ENCODE peak calls at places on chromosomes 16 and 17, in ten cellular contexts. One of them, this sample, is unnamed.

GRCh38 chr17:21042434-21043295 is at the start of gene USP22:
- DNase-seq in fibroblast of lung: no peak
- DNase-seq in mammary epithelial cell: no peak
- DNase-seq in SK-N-SH: peak; percentile 92
- DNase-seq in neural progenitor cell: peak; percentile 66
- DNase-seq in NT2/D1: no peak
- DNase-seq in colonic mucosa: peak; percentile 40
- DNase-seq in endodermal cell: peak; percentile 100
- DNase-seq in mesenchymal stem cell: no peak
- DNase-seq in HCT116: no peak
- DNase-seq in this sample: peak; percentile 56

GRCh38 chr16:81326971-81327370 is 12.2 kb downstream of the GAN start:
- DNase-seq in endodermal cell: no peak
- DNase-seq in NT2/D1: no peak
- DNase-seq in mesenchymal stem cell: no peak
- DNase-seq in fibroblast of lung: no peak
- DNase-seq in neural progenitor cell: no peak
- DNase-seq in HCT116: no peak
- DNase-seq in colonic mucosa: no peak
- DNase-seq in SK-N-SH: no peak
- DNase-seq in mammary epithelial cell: no peak
- DNase-seq in this sample: no peak

GRCh38 chr16:27321013-27321960 is 7.5 kb downstream of the IL4R start:
- DNase-seq in colonic mucosa: no peak
- DNase-seq in neural progenitor cell: no peak
- DNase-seq in HCT116: no peak
- DNase-seq in endodermal cell: peak; percentile 21
- DNase-seq in SK-N-SH: no peak
- DNase-seq in mammary epithelial cell: peak; percentile 84
- DNase-seq in fibroblast of lung: peak; percentile 63
- DNase-seq in NT2/D1: no peak
- DNase-seq in mesenchymal stem cell: no peak
- DNase-seq in this sample: no peak

GRCh38 chr16:20763461-20764232 is at the start of gene ACSM3:
- DNase-seq in colonic mucosa: peak; percentile 92
- DNase-seq in mammary epithelial cell: peak; percentile 81
- DNase-seq in mesenchymal stem cell: peak; percentile 81
- DNase-seq in endodermal cell: peak; percentile 90
- DNase-seq in NT2/D1: no peak
- DNase-seq in neural progenitor cell: peak; percentile 52
- DNase-seq in fibroblast of lung: peak; percentile 71
- DNase-seq in HCT116: peak; percentile 65
- DNase-seq in SK-N-SH: peak; percentile 13
- DNase-seq in this sample: peak; percentile 90

GRCh38 chr17:57672205-57672632 is 72.9 kb downstream of the CCDC182 start:
- DNase-seq in SK-N-SH: peak; percentile 58
- DNase-seq in mesenchymal stem cell: no peak
- DNase-seq in neural progenitor cell: no peak
- DNase-seq in fibroblast of lung: peak; percentile 63
- DNase-seq in NT2/D1: no peak
- DNase-seq in HCT116: no peak
- DNase-seq in colonic mucosa: peak; percentile 15
- DNase-seq in endodermal cell: no peak
- DNase-seq in mammary epithelial cell: peak; percentile 93
- DNase-seq in this sample: peak; percentile 70

GRCh38 chr16:66774981-66775380 is 23.6 kb upstream of the DYNC1LI2 start:
- DNase-seq in HCT116: no peak
- DNase-seq in endodermal cell: no peak
- DNase-seq in mesenchymal stem cell: no peak
- DNase-seq in SK-N-SH: no peak
- DNase-seq in colonic mucosa: no peak
- DNase-seq in mammary epithelial cell: no peak
- DNase-seq in NT2/D1: no peak
- DNase-seq in neural progenitor cell: no peak
- DNase-seq in fibroblast of lung: no peak
- DNase-seq in this sample: no peak

GRCh38 chr17:39027037-39027436 is 59.8 kb upstream of the FBXO47 start:
- DNase-seq in SK-N-SH: peak; percentile 63
- DNase-seq in colonic mucosa: peak; percentile 75
- DNase-seq in fibroblast of lung: peak; percentile 27
- DNase-seq in NT2/D1: no peak
- DNase-seq in HCT116: no peak
- DNase-seq in endodermal cell: peak; percentile 83
- DNase-seq in mammary epithelial cell: peak; percentile 16
- DNase-seq in mesenchymal stem cell: no peak
- DNase-seq in neural progenitor cell: peak; percentile 66
- DNase-seq in this sample: peak; percentile 52

GRCh38 chr16:75433732-75434413 is 570 bp upstream of the CFDP1 start:
- DNase-seq in fibroblast of lung: peak; percentile 95
- DNase-seq in neural progenitor cell: peak; percentile 83
- DNase-seq in colonic mucosa: peak; percentile 84
- DNase-seq in SK-N-SH: peak; percentile 68
- DNase-seq in mammary epithelial cell: peak; percentile 90
- DNase-seq in endodermal cell: peak; percentile 91
- DNase-seq in mesenchymal stem cell: peak; percentile 98
- DNase-seq in HCT116: no peak
- DNase-seq in NT2/D1: peak; percentile 56
- DNase-seq in this sample: peak; percentile 94

GRCh38 chr16:12532871-12533610 is 270.6 kb downstream of the CPPED1 start:
- DNase-seq in NT2/D1: no peak
- DNase-seq in neural progenitor cell: no peak
- DNase-seq in SK-N-SH: no peak
- DNase-seq in fibroblast of lung: no peak
- DNase-seq in endodermal cell: no peak
- DNase-seq in mesenchymal stem cell: no peak
- DNase-seq in HCT116: no peak
- DNase-seq in mammary epithelial cell: no peak
- DNase-seq in colonic mucosa: no peak
- DNase-seq in this sample: no peak

GRCh38 chr17:32755045-32755805 is 121.7 kb downstream of the MYO1D start:
- DNase-seq in fibroblast of lung: peak; percentile 66
- DNase-seq in mammary epithelial cell: peak; percentile 51
- DNase-seq in colonic mucosa: no peak
- DNase-seq in HCT116: peak; percentile 52
- DNase-seq in NT2/D1: no peak
- DNase-seq in SK-N-SH: peak; percentile 66
- DNase-seq in mesenchymal stem cell: peak; percentile 80
- DNase-seq in neural progenitor cell: peak; percentile 51
- DNase-seq in endodermal cell: no peak
- DNase-seq in this sample: peak; percentile 82

DNA sequence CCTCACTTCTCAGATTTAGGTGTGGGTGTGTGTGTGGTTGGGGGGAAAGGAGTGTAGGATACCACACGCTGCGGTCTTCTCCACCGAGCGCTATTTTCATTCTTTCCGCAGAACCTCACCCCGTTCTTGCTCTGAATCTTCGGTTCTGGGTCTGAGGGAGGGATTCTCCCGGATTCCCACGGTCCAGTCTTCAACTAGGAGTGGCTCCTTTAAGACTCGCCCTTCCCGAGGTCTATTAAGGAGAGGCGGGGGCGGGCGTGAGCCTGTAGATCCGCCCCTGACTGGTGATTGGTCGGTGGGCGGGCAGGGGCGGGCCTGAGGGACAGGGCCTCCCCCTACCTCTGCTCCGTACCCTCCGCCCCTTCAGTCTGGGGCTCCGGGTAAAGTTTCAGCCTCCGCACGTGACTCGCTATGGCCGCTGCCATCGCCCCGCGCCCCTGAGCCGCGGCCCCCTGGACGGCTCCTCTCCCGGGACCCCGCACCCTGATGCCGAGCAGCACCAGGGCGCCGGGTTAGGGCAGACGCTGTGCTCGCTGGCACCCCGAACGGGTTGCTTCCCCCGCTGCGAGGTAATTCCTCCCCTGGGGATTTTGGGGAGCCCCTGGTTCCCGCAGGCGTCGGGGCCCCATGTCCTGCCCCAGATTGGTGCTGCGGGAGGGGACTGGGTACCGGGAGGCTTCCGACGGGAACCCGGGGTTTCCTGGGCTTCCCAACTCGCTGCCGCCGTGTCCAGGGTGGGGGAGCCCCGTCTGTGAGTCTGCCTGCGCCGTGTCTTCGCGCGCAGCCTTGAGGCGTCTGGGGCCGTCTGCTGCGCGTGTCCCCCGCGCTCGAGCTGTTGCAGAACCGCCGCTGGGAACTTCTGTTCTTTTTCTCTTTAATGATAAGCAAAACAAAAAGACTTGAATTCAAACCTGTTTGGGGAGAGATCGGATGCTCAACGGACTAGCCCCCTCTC is 9.2 kb downstream of the RARA start:
- DNase-seq in fibroblast of lung: peak; percentile 97
- DNase-seq in neural progenitor cell: peak; percentile 98
- DNase-seq in mammary epithelial cell: peak; percentile 96
- DNase-seq in SK-N-SH: peak; percentile 99
- DNase-seq in mesenchymal stem cell: peak; percentile 99
- DNase-seq in colonic mucosa: peak; percentile 97
- DNase-seq in NT2/D1: peak; percentile 89
- DNase-seq in HCT116: peak; percentile 88
- DNase-seq in endodermal cell: peak; percentile 99
- DNase-seq in this sample: peak; percentile 99
- H3K4me1 ChIP-seq in fibroblast of lung: peaks cover 60% of the 10 kb centered on the region
- H3K4me1 ChIP-seq in neural progenitor cell: peaks cover 46% of the 10 kb centered on the region
- H3K4me1 ChIP-seq in mammary epithelial cell: peaks cover 75% of the 10 kb centered on the region
- H3K4me1 ChIP-seq in SK-N-SH: peaks cover 91% of the 10 kb centered on the region
- H3K4me1 ChIP-seq in mesenchymal stem cell: peaks cover 82% of the 10 kb centered on the region
- H3K4me1 ChIP-seq in colonic mucosa: peaks cover 23% of the 10 kb centered on the region
- H3K4me1 ChIP-seq in NT2/D1: peaks cover 41% of the 10 kb centered on the region
- H3K4me1 ChIP-seq in HCT116: peaks cover 90% of the 10 kb centered on the region
- H3K4me1 ChIP-seq in endodermal cell: peaks cover 12% of the 10 kb centered on the region
- H3K4me1 ChIP-seq in this sample: peaks cover 70% of the 10 kb centered on the region

DNA sequence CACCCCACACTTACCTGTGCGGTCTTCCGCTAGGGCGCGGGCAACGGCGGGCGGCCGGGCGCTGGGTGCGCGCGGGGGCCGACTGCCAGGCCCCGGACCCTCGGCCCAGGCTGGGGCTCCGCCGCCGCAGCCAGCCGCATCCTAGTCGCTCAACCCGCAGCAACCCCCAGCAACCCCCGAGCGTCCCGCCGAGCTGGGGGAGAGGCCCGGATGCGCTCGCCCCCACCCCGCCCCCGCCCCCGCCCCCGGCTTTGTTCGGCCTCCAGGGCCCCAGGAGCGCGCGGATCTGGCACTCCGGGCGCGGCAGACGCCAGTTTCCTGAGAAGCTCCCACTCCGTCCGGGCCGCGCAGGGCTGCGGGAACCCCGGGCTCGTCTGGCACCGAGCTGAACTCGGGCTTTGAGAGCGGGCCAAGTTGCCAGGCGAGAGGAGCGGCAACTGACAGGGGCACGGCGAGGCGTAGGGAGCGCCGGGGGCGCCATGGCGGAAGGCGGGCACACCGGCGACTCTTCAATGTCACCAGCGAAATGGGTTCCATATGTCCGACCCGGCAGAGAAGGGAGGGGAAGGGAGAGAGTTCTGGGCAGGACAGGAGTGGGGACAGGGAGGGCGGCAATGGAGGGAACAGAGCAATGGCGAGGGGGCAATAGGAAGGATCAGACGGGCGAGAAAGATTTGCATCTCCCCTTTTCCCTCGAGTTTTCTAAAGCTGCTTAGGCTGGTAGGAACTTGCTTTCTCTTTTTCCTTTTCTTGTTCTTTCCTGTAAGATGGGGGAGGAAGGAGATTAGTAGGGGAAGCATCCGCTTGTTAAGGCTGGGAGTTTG is 13.7 kb downstream of the HOXB4 start:
- DNase-seq in SK-N-SH: no peak
- DNase-seq in mesenchymal stem cell: peak; percentile 56
- DNase-seq in fibroblast of lung: peak; percentile 39
- DNase-seq in NT2/D1: no peak
- DNase-seq in HCT116: no peak
- DNase-seq in neural progenitor cell: no peak
- DNase-seq in colonic mucosa: no peak
- DNase-seq in mammary epithelial cell: peak; percentile 24
- DNase-seq in endodermal cell: peak; percentile 82
- DNase-seq in this sample: no peak
- H3K9ac ChIP-seq in SK-N-SH: no peak overlapping the region
- H3K9ac ChIP-seq in mesenchymal stem cell: peak overlapping the region; percentile 86
- H3K9ac ChIP-seq in fibroblast of lung: peak overlapping the region; percentile 75
- H3K9ac ChIP-seq in NT2/D1: peak overlapping the region; percentile 58
- H3K9ac ChIP-seq in HCT116: no peak overlapping the region
- H3K9ac ChIP-seq in neural progenitor cell: no peak overlapping the region
- H3K9ac ChIP-seq in colonic mucosa: peak overlapping the region; percentile 48
- H3K9ac ChIP-seq in mammary epithelial cell: no peak overlapping the region
- H3K9ac ChIP-seq in endodermal cell: no peak overlapping the region
- H3K9ac ChIP-seq in this sample: peak overlapping the region; percentile 79

DNA sequence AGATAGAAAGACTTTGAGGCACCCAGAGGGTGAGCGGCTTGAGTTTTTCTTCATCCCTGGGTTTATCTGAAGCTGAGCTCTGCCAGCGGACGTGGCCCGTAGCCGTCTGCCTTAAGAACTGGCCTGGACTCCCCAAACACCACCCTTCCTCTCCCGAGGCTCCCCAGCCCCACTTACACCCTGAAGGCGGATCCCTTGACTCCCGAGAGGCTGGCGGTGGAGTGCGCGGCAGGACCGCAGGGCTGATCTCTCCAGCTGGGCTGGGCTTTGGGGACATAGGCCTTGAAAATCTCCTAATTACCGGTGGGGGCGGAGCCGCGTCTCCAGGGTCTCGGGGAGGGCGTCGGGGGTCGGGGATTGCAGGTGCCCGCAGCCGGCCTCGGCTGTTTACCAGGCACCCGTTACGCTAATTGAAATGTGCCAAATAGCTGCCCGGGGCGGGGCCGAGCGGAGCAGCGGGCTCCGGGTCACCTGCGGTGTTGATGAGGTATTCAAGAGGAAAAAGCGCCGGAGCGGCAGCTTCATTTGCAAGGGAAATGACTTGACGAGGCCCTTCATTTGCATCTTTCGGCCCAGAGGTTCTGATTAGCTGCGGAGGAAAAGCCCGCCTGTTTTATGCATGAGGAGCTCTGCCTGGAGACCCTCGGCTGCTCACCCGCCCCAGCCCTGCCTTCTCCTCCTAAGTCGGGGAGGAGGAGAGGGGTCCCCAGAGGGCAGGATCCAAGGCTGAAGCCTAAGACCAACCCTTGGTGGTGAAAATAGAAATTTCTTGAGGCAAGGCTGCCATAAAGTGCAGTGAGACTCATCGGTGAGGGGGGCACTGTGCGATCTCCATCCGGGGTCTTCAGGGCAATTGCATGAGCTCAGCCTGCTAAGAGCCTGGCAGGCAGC is 100.7 kb downstream of the MGAT5B start:
- DNase-seq in SK-N-SH: peak; percentile 84
- DNase-seq in fibroblast of lung: peak; percentile 48
- DNase-seq in neural progenitor cell: peak; percentile 98
- DNase-seq in NT2/D1: peak; percentile 95
- DNase-seq in mesenchymal stem cell: peak; percentile 10
- DNase-seq in endodermal cell: peak; percentile 100
- DNase-seq in mammary epithelial cell: no peak
- DNase-seq in colonic mucosa: peak; percentile 22
- DNase-seq in HCT116: no peak
- DNase-seq in this sample: peak; percentile 7
- H3K4me1 ChIP-seq in SK-N-SH: peaks cover 20% of the 10 kb centered on the region
- H3K4me1 ChIP-seq in fibroblast of lung: no peaks in the 10 kb centered on the region
- H3K4me1 ChIP-seq in neural progenitor cell: peaks cover 23% of the 10 kb centered on the region
- H3K4me1 ChIP-seq in NT2/D1: peaks cover 23% of the 10 kb centered on the region
- H3K4me1 ChIP-seq in mesenchymal stem cell: peaks cover 13% of the 10 kb centered on the region
- H3K4me1 ChIP-seq in endodermal cell: peaks cover 8% of the 10 kb centered on the region
- H3K4me1 ChIP-seq in mammary epithelial cell: peaks cover 6% of the 10 kb centered on the region
- H3K4me1 ChIP-seq in colonic mucosa: peaks cover 4% of the 10 kb centered on the region
- H3K4me1 ChIP-seq in HCT116: peaks cover 26% of the 10 kb centered on the region
- H3K4me1 ChIP-seq in this sample: peaks cover 4% of the 10 kb centered on the region

DNA sequence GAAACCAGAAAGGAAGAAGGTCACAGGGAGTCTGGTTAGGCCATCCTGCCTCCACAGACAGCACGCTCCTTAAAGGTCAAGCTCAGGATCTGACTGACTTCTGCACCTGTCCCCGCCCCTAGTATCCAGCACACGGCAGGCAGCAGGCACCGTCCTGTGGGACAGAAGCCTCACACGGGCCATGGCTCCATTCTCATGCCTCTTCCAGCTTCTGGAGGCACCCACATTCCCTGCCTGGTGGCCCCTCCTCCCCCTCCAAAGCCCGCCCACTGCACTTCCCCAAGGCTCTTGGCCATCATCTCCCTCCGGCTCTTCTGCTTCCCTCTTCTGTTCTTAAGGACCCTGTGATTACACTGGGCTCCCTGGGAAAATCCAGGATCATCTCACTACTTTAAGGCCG is 3.6 kb downstream of the CANT1 start:
- DNase-seq in colonic mucosa: peak; percentile 70
- DNase-seq in HCT116: no peak
- DNase-seq in mammary epithelial cell: no peak
- DNase-seq in NT2/D1: no peak
- DNase-seq in fibroblast of lung: no peak
- DNase-seq in endodermal cell: peak; percentile 40
- DNase-seq in mesenchymal stem cell: no peak
- DNase-seq in neural progenitor cell: no peak
- DNase-seq in SK-N-SH: no peak
- DNase-seq in this sample: no peak
- H3K9ac ChIP-seq in colonic mucosa: peak overlapping the region; percentile 80
- H3K9ac ChIP-seq in HCT116: no peak overlapping the region
- H3K9ac ChIP-seq in mammary epithelial cell: no peak overlapping the region
- H3K9ac ChIP-seq in NT2/D1: no peak overlapping the region
- H3K9ac ChIP-seq in fibroblast of lung: no peak overlapping the region
- H3K9ac ChIP-seq in endodermal cell: no peak overlapping the region
- H3K9ac ChIP-seq in mesenchymal stem cell: no peak overlapping the region
- H3K9ac ChIP-seq in neural progenitor cell: no peak overlapping the region
- H3K9ac ChIP-seq in SK-N-SH: no peak overlapping the region
- H3K9ac ChIP-seq in this sample: no peak overlapping the region

This sample was measured in adipocyte.